ENCODE peak calls at places on chromosomes 12 and 14, in seven cellular contexts. One of them, this sample, is unnamed. For H3K4me1, the result is how much of the 10 kb centered on the place peaks cover.

GRCh38 chr12:24921251-24922038 is 27.5 kb downstream of the BCAT1 start:
- DNase-seq in GM23248: peak
- DNase-seq in HCT116: no peak
- DNase-seq in neural progenitor cell: no peak
- DNase-seq in OCI-LY7: no peak
- DNase-seq in MM.1S: no peak
- DNase-seq in PC-3: no peak
- DNase-seq in this sample: peak

GRCh38 chr12:124684971-124685688 is 117.7 kb upstream of the NCOR2 start:
- DNase-seq in GM23248: peak
- DNase-seq in HCT116: no peak
- DNase-seq in neural progenitor cell: no peak
- DNase-seq in OCI-LY7: no peak
- DNase-seq in MM.1S: no peak
- DNase-seq in PC-3: peak
- DNase-seq in this sample: no peak

GRCh38 chr12:77734489-77734888 is 96.2 kb upstream of the NAV3 start:
- DNase-seq in GM23248: peak
- DNase-seq in HCT116: no peak
- DNase-seq in neural progenitor cell: no peak
- DNase-seq in OCI-LY7: no peak
- DNase-seq in MM.1S: no peak
- DNase-seq in PC-3: no peak
- DNase-seq in this sample: no peak

GRCh38 chr12:132471011-132471857 is 18.7 kb upstream of the FBRSL1 start:
- DNase-seq in GM23248: no peak
- DNase-seq in HCT116: no peak
- DNase-seq in neural progenitor cell: no peak
- DNase-seq in OCI-LY7: no peak
- DNase-seq in MM.1S: no peak
- DNase-seq in PC-3: no peak
- DNase-seq in this sample: peak

GRCh38 chr14:102201369-102201748 is 61.7 kb downstream of the WDR20 start:
- DNase-seq in GM23248: no peak
- DNase-seq in HCT116: no peak
- DNase-seq in neural progenitor cell: no peak
- DNase-seq in OCI-LY7: no peak
- DNase-seq in MM.1S: no peak
- DNase-seq in PC-3: no peak
- DNase-seq in this sample: no peak

GRCh38 chr14:78157855-78158436 is 12.2 kb upstream of the NRXN3 start:
- DNase-seq in GM23248: peak
- DNase-seq in HCT116: no peak
- DNase-seq in neural progenitor cell: peak
- DNase-seq in OCI-LY7: peak
- DNase-seq in MM.1S: no peak
- DNase-seq in PC-3: peak
- DNase-seq in this sample: peak

GRCh38 chr14:68843471-68844209 is 50.8 kb upstream of the ZFP36L1 start:
- DNase-seq in GM23248: peak
- DNase-seq in HCT116: peak
- DNase-seq in neural progenitor cell: peak
- DNase-seq in OCI-LY7: peak
- DNase-seq in MM.1S: peak
- DNase-seq in PC-3: peak
- DNase-seq in this sample: peak

GRCh38 chr12:112007945-112008344 is 5.0 kb downstream of the TMEM116 start:
- DNase-seq in GM23248: no peak
- DNase-seq in HCT116: no peak
- DNase-seq in neural progenitor cell: no peak
- DNase-seq in OCI-LY7: no peak
- DNase-seq in MM.1S: no peak
- DNase-seq in PC-3: no peak
- DNase-seq in this sample: no peak

GRCh38 chr12:94795520-94795919 is 145.2 kb upstream of the TMCC3 start:
- DNase-seq in GM23248: peak
- DNase-seq in HCT116: peak
- DNase-seq in neural progenitor cell: peak
- DNase-seq in OCI-LY7: no peak
- DNase-seq in MM.1S: no peak
- DNase-seq in PC-3: peak
- DNase-seq in this sample: peak

GRCh38 chr14:65850429-65851145 is 438.1 kb downstream of the FUT8 start:
- DNase-seq in GM23248: no peak
- DNase-seq in HCT116: no peak
- DNase-seq in neural progenitor cell: no peak
- DNase-seq in OCI-LY7: no peak
- DNase-seq in MM.1S: peak
- DNase-seq in PC-3: peak
- DNase-seq in this sample: no peak

GRCh38 chr12:123847876-123848275 is 85.8 kb downstream of the DNAH10 start:
- DNase-seq in GM23248: no peak
- DNase-seq in HCT116: no peak
- DNase-seq in neural progenitor cell: no peak
- DNase-seq in OCI-LY7: no peak
- DNase-seq in MM.1S: no peak
- DNase-seq in PC-3: no peak
- DNase-seq in this sample: no peak

GRCh38 chr12:118436002-118436724 is 59.8 kb downstream of the SUDS3 start:
- DNase-seq in GM23248: peak
- DNase-seq in HCT116: peak
- DNase-seq in neural progenitor cell: peak
- DNase-seq in OCI-LY7: peak
- DNase-seq in MM.1S: no peak
- DNase-seq in PC-3: peak
- DNase-seq in this sample: peak

GRCh38 chr12:52277486-52278245 is 3.2 kb downstream of the KRT86 start:
- DNase-seq in GM23248: no peak
- DNase-seq in HCT116: no peak
- DNase-seq in neural progenitor cell: no peak
- DNase-seq in OCI-LY7: no peak
- DNase-seq in MM.1S: no peak
- DNase-seq in PC-3: no peak
- DNase-seq in this sample: no peak

GRCh38 chr12:123900898-123901376 is 71.7 kb downstream of the CCDC92 start:
- DNase-seq in GM23248: no peak
- DNase-seq in HCT116: no peak
- DNase-seq in neural progenitor cell: peak
- DNase-seq in OCI-LY7: no peak
- DNase-seq in MM.1S: no peak
- DNase-seq in PC-3: peak
- DNase-seq in this sample: peak

GRCh38 chr14:104367811-104368750 is 211.5 kb upstream of the C14orf180 start:
- DNase-seq in GM23248: no peak
- DNase-seq in HCT116: no peak
- DNase-seq in neural progenitor cell: no peak
- DNase-seq in OCI-LY7: no peak
- DNase-seq in MM.1S: no peak
- DNase-seq in PC-3: no peak
- DNase-seq in this sample: no peak

GRCh38 chr12:115232455-115233156 is 548.6 kb upstream of the TBX3 start:
- DNase-seq in GM23248: peak
- DNase-seq in HCT116: no peak
- DNase-seq in neural progenitor cell: no peak
- DNase-seq in OCI-LY7: no peak
- DNase-seq in MM.1S: no peak
- DNase-seq in PC-3: no peak
- DNase-seq in this sample: peak

GRCh38 chr12:22518067-22518719 is 26.1 kb downstream of the C2CD5 start:
- DNase-seq in GM23248: no peak
- DNase-seq in HCT116: no peak
- DNase-seq in neural progenitor cell: no peak
- DNase-seq in OCI-LY7: no peak
- DNase-seq in MM.1S: no peak
- DNase-seq in PC-3: peak
- DNase-seq in this sample: no peak

GRCh38 chr14:32100175-32100574 is 23.1 kb downstream of the ARHGAP5 start:
- DNase-seq in GM23248: no peak
- DNase-seq in HCT116: no peak
- DNase-seq in neural progenitor cell: no peak
- DNase-seq in OCI-LY7: no peak
- DNase-seq in MM.1S: no peak
- DNase-seq in PC-3: no peak
- DNase-seq in this sample: no peak

GRCh38 chr14:97388408-97388807 is 591.2 kb downstream of the VRK1 start:
- DNase-seq in GM23248: no peak
- DNase-seq in HCT116: no peak
- DNase-seq in neural progenitor cell: no peak
- DNase-seq in OCI-LY7: no peak
- DNase-seq in MM.1S: no peak
- DNase-seq in PC-3: no peak
- DNase-seq in this sample: no peak

GRCh38 chr14:57692671-57693070 is 173.2 kb downstream of the SLC35F4 start:
- DNase-seq in GM23248: peak
- DNase-seq in HCT116: peak
- DNase-seq in neural progenitor cell: peak
- DNase-seq in OCI-LY7: peak
- DNase-seq in MM.1S: peak
- DNase-seq in PC-3: peak
- DNase-seq in this sample: peak

GRCh38 chr14:69505338-69506240 is 21.1 kb downstream of the PLEKHD1 start:
- DNase-seq in GM23248: no peak
- DNase-seq in HCT116: peak
- DNase-seq in neural progenitor cell: no peak
- DNase-seq in OCI-LY7: no peak
- DNase-seq in MM.1S: no peak
- DNase-seq in PC-3: no peak
- DNase-seq in this sample: no peak

GRCh38 chr12:131865196-131865875 is 29.1 kb upstream of the ULK1 start:
- DNase-seq in GM23248: peak
- DNase-seq in HCT116: peak
- DNase-seq in neural progenitor cell: no peak
- DNase-seq in OCI-LY7: no peak
- DNase-seq in MM.1S: no peak
- DNase-seq in PC-3: peak
- DNase-seq in this sample: no peak

GRCh38 chr14:103343164-103343879 is 9.3 kb downstream of the EIF5 start:
- DNase-seq in GM23248: no peak
- DNase-seq in HCT116: no peak
- DNase-seq in neural progenitor cell: no peak
- DNase-seq in OCI-LY7: no peak
- DNase-seq in MM.1S: no peak
- DNase-seq in PC-3: no peak
- DNase-seq in this sample: no peak

GRCh38 chr14:35808076-35808657 is 928 bp downstream of the RALGAPA1 start:
- DNase-seq in GM23248: peak
- DNase-seq in HCT116: no peak
- DNase-seq in neural progenitor cell: peak
- DNase-seq in OCI-LY7: peak
- DNase-seq in MM.1S: peak
- DNase-seq in PC-3: peak
- DNase-seq in this sample: peak

GRCh38 chr14:92392726-92393125 is 69.8 kb downstream of the SLC24A4 start:
- DNase-seq in GM23248: no peak
- DNase-seq in HCT116: no peak
- DNase-seq in neural progenitor cell: no peak
- DNase-seq in OCI-LY7: no peak
- DNase-seq in MM.1S: no peak
- DNase-seq in PC-3: no peak
- DNase-seq in this sample: no peak

GRCh38 chr12:12792421-12792820 is 7.0 kb downstream of the APOLD1 start:
- DNase-seq in GM23248: no peak
- DNase-seq in HCT116: no peak
- DNase-seq in neural progenitor cell: no peak
- DNase-seq in OCI-LY7: no peak
- DNase-seq in MM.1S: no peak
- DNase-seq in PC-3: no peak
- DNase-seq in this sample: no peak

GRCh38 chr12:12788675-12789368 is 3.4 kb downstream of the APOLD1 start:
- DNase-seq in GM23248: peak
- DNase-seq in HCT116: peak
- DNase-seq in neural progenitor cell: peak
- DNase-seq in OCI-LY7: peak
- DNase-seq in MM.1S: peak
- DNase-seq in PC-3: peak
- DNase-seq in this sample: peak

GRCh38 chr12:12791756-12792346 is 6.4 kb downstream of the APOLD1 start:
- DNase-seq in GM23248: peak
- DNase-seq in HCT116: no peak
- DNase-seq in neural progenitor cell: no peak
- DNase-seq in OCI-LY7: no peak
- DNase-seq in MM.1S: no peak
- DNase-seq in PC-3: no peak
- DNase-seq in this sample: peak

GRCh38 chr12:12788131-12788530 is 2.7 kb downstream of the APOLD1 start:
- DNase-seq in GM23248: peak
- DNase-seq in HCT116: no peak
- DNase-seq in neural progenitor cell: no peak
- DNase-seq in OCI-LY7: no peak
- DNase-seq in MM.1S: no peak
- DNase-seq in PC-3: no peak
- DNase-seq in this sample: no peak

GRCh38 chr12:12790956-12791355 is 5.5 kb downstream of the APOLD1 start:
- DNase-seq in GM23248: no peak
- DNase-seq in HCT116: no peak
- DNase-seq in neural progenitor cell: no peak
- DNase-seq in OCI-LY7: no peak
- DNase-seq in MM.1S: no peak
- DNase-seq in PC-3: no peak
- DNase-seq in this sample: no peak
- H3K4me1 ChIP-seq in GM23248: under half
- H3K4me1 ChIP-seq in HCT116: under half
- H3K4me1 ChIP-seq in neural progenitor cell: under half
- H3K4me1 ChIP-seq in OCI-LY7: under half
- H3K4me1 ChIP-seq in MM.1S: under half
- H3K4me1 ChIP-seq in PC-3: half or more
- H3K4me1 ChIP-seq in this sample: under half

GRCh38 chr12:108157856-108158255 is 28.8 kb downstream of the WSCD2 start:
- DNase-seq in GM23248: no peak
- DNase-seq in HCT116: no peak
- DNase-seq in neural progenitor cell: no peak
- DNase-seq in OCI-LY7: no peak
- DNase-seq in MM.1S: no peak
- DNase-seq in PC-3: no peak
- DNase-seq in this sample: no peak
- TF ChIP-seq EZH2phosphoT487 in GM23248: no peak
- TF ChIP-seq EZH2phosphoT487 in HCT116: no peak
- TF ChIP-seq EZH2phosphoT487 in neural progenitor cell: no peak
- TF ChIP-seq EZH2phosphoT487 in OCI-LY7: no peak
- TF ChIP-seq EZH2phosphoT487 in MM.1S: no peak
- TF ChIP-seq EZH2phosphoT487 in PC-3: no peak
- TF ChIP-seq EZH2phosphoT487 in this sample: no peak

GRCh38 chr12:11578461-11578993 is 70.9 kb upstream of the ETV6 start:
- DNase-seq in GM23248: no peak
- DNase-seq in HCT116: no peak
- DNase-seq in neural progenitor cell: no peak
- DNase-seq in OCI-LY7: peak
- DNase-seq in MM.1S: no peak
- DNase-seq in PC-3: no peak
- DNase-seq in this sample: no peak
- H3K4me3 ChIP-seq in GM23248: no peak
- H3K4me3 ChIP-seq in HCT116: no peak
- H3K4me3 ChIP-seq in neural progenitor cell: no peak
- H3K4me3 ChIP-seq in OCI-LY7: no peak
- H3K4me3 ChIP-seq in MM.1S: no peak
- H3K4me3 ChIP-seq in PC-3: no peak
- H3K4me3 ChIP-seq in this sample: no peak

DNA sequence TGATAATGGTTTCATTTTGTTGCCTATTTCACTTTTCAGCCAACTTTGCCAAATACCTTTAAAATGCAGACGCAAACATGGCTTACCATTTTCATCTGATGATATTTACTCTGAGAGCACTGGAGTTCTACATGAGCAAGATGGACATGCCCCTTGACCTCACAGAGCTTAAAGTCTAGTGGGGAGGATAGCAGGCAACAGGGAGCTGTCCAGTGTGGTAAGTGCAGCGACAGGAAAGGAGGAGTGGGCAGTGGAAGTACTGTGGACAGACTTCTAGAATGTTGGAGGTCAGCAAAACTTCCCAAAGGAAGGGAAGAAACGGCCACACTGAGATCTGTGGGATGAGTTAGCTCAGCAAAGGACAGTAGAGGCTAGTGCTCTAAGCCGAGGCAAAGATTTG is 25.3 kb downstream of the LRIG3 start:
- DNase-seq in GM23248: no peak
- DNase-seq in HCT116: no peak
- DNase-seq in neural progenitor cell: no peak
- DNase-seq in OCI-LY7: no peak
- DNase-seq in MM.1S: no peak
- DNase-seq in PC-3: no peak
- DNase-seq in this sample: no peak
- H3K4me1 ChIP-seq in GM23248: under half
- H3K4me1 ChIP-seq in HCT116: under half
- H3K4me1 ChIP-seq in neural progenitor cell: under half
- H3K4me1 ChIP-seq in OCI-LY7: under half
- H3K4me1 ChIP-seq in MM.1S: under half
- H3K4me1 ChIP-seq in PC-3: under half
- H3K4me1 ChIP-seq in this sample: under half